ENCODE peak calls at places on chromosomes 4 and X, in five cellular contexts. One of them, this sample, is unnamed.

GRCh38 chr4:61214680-61215079 is 14.6 kb downstream of the ADGRL3 start:
- DNase-seq in adrenal gland: peak; percentile 36
- DNase-seq in upper lobe of left lung: no peak
- DNase-seq in lower leg skin: no peak
- DNase-seq in H54: no peak
- DNase-seq in this sample: no peak

GRCh38 chr4:6332042-6332668 is 62.5 kb downstream of the WFS1 start:
- DNase-seq in H54: peak; percentile 74
- DNase-seq in adrenal gland: peak; percentile 47
- DNase-seq in lower leg skin: no peak
- DNase-seq in upper lobe of left lung: no peak
- DNase-seq in this sample: no peak

GRCh38 chr4:27276322-27277073 is 415.9 kb downstream of the STIM2 start:
- DNase-seq in H54: no peak
- DNase-seq in adrenal gland: no peak
- DNase-seq in upper lobe of left lung: no peak
- DNase-seq in lower leg skin: no peak
- DNase-seq in this sample: no peak

GRCh38 chr4:4685810-4686209 is 144.0 kb upstream of the STX18 start:
- DNase-seq in H54: no peak
- DNase-seq in lower leg skin: no peak
- DNase-seq in upper lobe of left lung: no peak
- DNase-seq in adrenal gland: no peak
- DNase-seq in this sample: no peak

GRCh38 chr4:151689211-151689991 is 71.4 kb downstream of the GATB start:
- DNase-seq in H54: no peak
- DNase-seq in lower leg skin: no peak
- DNase-seq in adrenal gland: no peak
- DNase-seq in upper lobe of left lung: no peak
- DNase-seq in this sample: no peak

GRCh38 chr4:151407466-151408379 is 1.3 kb upstream of the FHIP1A start:
- DNase-seq in upper lobe of left lung: peak; percentile 65
- DNase-seq in H54: no peak
- DNase-seq in lower leg skin: no peak
- DNase-seq in adrenal gland: peak; percentile 34
- DNase-seq in this sample: no peak

GRCh38 chrX:41043950-41044349 is 41.3 kb upstream of the USP9X start:
- DNase-seq in lower leg skin: no peak
- DNase-seq in adrenal gland: no peak
- DNase-seq in H54: no peak
- DNase-seq in upper lobe of left lung: no peak
- DNase-seq in this sample: no peak

GRCh38 chr4:8909548-8909947 is 37.9 kb upstream of the HMX1 start:
- DNase-seq in adrenal gland: no peak
- DNase-seq in upper lobe of left lung: peak; percentile 20
- DNase-seq in H54: no peak
- DNase-seq in lower leg skin: no peak
- DNase-seq in this sample: no peak

GRCh38 chrX:39613508-39613921 is 484.2 kb downstream of the BCOR start:
- DNase-seq in adrenal gland: peak; percentile 34
- DNase-seq in lower leg skin: peak; percentile 86
- DNase-seq in upper lobe of left lung: no peak
- DNase-seq in H54: no peak
- DNase-seq in this sample: peak; percentile 34

GRCh38 chr4:34250562-34250961 is 1993.8 kb downstream of the ARAP2 start:
- DNase-seq in H54: no peak
- DNase-seq in upper lobe of left lung: no peak
- DNase-seq in lower leg skin: no peak
- DNase-seq in adrenal gland: no peak
- DNase-seq in this sample: no peak

GRCh38 chr4:165118256-165118909 is 5.7 kb upstream of the TMEM192 start:
- DNase-seq in adrenal gland: no peak
- DNase-seq in H54: no peak
- DNase-seq in upper lobe of left lung: no peak
- DNase-seq in lower leg skin: no peak
- DNase-seq in this sample: no peak

GRCh38 chr4:6781113-6781512 is 1.4 kb upstream of the KIAA0232 start:
- DNase-seq in H54: no peak
- DNase-seq in adrenal gland: no peak
- DNase-seq in lower leg skin: peak; percentile 80
- DNase-seq in upper lobe of left lung: no peak
- DNase-seq in this sample: no peak

GRCh38 chr4:142035556-142035955 is 399.2 kb downstream of the IL15 start:
- DNase-seq in H54: no peak
- DNase-seq in upper lobe of left lung: no peak
- DNase-seq in lower leg skin: no peak
- DNase-seq in adrenal gland: no peak
- DNase-seq in this sample: no peak

GRCh38 chr4:98659106-98659592 is 738 bp upstream of the TSPAN5 start:
- DNase-seq in H54: no peak
- DNase-seq in lower leg skin: no peak
- DNase-seq in upper lobe of left lung: no peak
- DNase-seq in adrenal gland: no peak
- DNase-seq in this sample: no peak

GRCh38 chr4:98657531-98658286 is 702 bp downstream of the TSPAN5 start:
- DNase-seq in lower leg skin: no peak
- DNase-seq in adrenal gland: no peak
- DNase-seq in upper lobe of left lung: peak; percentile 59
- DNase-seq in H54: peak; percentile 63
- DNase-seq in this sample: no peak

GRCh38 chr4:98659741-98660507 is 1.5 kb upstream of the TSPAN5 start:
- DNase-seq in adrenal gland: no peak
- DNase-seq in upper lobe of left lung: no peak
- DNase-seq in H54: peak; percentile 35
- DNase-seq in lower leg skin: no peak
- DNase-seq in this sample: no peak

GRCh38 chr4:98656443-98656842 is 2.0 kb downstream of the TSPAN5 start:
- DNase-seq in H54: no peak
- DNase-seq in lower leg skin: no peak
- DNase-seq in adrenal gland: no peak
- DNase-seq in upper lobe of left lung: no peak
- DNase-seq in this sample: no peak

DNA sequence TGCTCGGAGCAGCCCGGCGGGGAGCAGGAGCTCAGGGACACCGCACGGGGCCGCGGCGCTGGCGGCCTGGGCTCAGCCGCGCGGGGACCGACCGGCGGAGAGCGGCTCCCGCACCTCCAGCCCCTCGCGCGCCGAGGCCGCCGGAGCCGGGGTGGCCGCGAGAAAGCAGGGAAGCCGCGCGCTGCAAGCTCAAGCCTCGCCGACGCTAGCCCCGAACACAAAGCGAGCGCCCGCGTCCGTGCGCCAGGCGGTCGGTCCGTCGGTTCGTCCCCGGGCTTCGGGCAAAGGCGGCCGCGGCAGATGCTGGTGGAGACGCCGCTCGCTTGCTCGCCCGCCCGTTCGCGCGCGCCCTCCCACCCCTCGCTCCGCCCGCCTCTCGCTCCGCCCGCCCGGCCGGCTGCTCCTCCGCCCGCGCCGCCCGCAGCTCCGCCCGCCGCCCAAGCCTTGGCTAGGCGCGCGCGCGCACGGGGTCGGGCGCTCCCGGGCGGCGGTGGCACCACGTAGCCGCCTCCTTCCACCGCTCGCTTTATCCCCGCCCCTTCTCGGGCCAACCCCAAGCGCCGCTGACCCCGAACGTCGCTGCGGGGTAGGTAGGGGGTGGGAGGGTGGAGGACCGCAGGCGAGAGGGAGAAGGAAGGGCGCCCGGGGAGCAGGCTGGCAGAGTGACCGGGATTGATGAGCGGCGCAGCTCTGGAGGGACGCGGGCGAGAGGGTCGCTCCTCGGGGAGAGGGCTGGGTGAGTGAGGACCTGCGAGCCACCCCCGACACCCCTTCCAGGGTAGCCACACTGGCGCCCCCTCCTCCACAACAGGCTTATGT is at the start of gene TSPAN5:
- DNase-seq in adrenal gland: peak; percentile 49
- DNase-seq in upper lobe of left lung: peak; percentile 88
- DNase-seq in H54: peak; percentile 52
- DNase-seq in lower leg skin: peak; percentile 94
- DNase-seq in this sample: peak; percentile 86
- TF ChIP-seq POLR2A in adrenal gland: no peak
- TF ChIP-seq POLR2A in upper lobe of left lung: peak; percentile 44
- TF ChIP-seq POLR2A in H54: peak; percentile 56
- TF ChIP-seq POLR2A in lower leg skin: no peak
- TF ChIP-seq POLR2A in this sample: no peak

GRCh38 chr4:184265566-184266351 is 48.1 kb upstream of the ENPP6 start:
- DNase-seq in upper lobe of left lung: no peak
- DNase-seq in lower leg skin: peak; percentile 76
- DNase-seq in adrenal gland: no peak
- DNase-seq in H54: peak; percentile 49
- DNase-seq in this sample: no peak

GRCh38 chr4:184267673-184268573 is 50.2 kb upstream of the ENPP6 start:
- DNase-seq in H54: peak; percentile 40
- DNase-seq in adrenal gland: peak; percentile 48
- DNase-seq in upper lobe of left lung: peak; percentile 79
- DNase-seq in lower leg skin: peak; percentile 83
- DNase-seq in this sample: peak; percentile 55

GRCh38 chr4:184269879-184270430 is 52.3 kb upstream of the ENPP6 start:
- DNase-seq in upper lobe of left lung: no peak
- DNase-seq in H54: no peak
- DNase-seq in adrenal gland: no peak
- DNase-seq in lower leg skin: no peak
- DNase-seq in this sample: no peak

GRCh38 chr4:184268574-184269160 is 51.0 kb upstream of the ENPP6 start:
- DNase-seq in adrenal gland: no peak
- DNase-seq in H54: no peak
- DNase-seq in upper lobe of left lung: no peak
- DNase-seq in lower leg skin: no peak
- DNase-seq in this sample: no peak

GRCh38 chr4:184267206-184267608 is 49.5 kb upstream of the ENPP6 start:
- DNase-seq in upper lobe of left lung: no peak
- DNase-seq in lower leg skin: peak; percentile 50
- DNase-seq in adrenal gland: no peak
- DNase-seq in H54: no peak
- DNase-seq in this sample: no peak
- TF ChIP-seq POLR2A in upper lobe of left lung: no peak
- TF ChIP-seq POLR2A in lower leg skin: no peak
- TF ChIP-seq POLR2A in adrenal gland: no peak
- TF ChIP-seq POLR2A in H54: no peak
- TF ChIP-seq POLR2A in this sample: no peak

DNA sequence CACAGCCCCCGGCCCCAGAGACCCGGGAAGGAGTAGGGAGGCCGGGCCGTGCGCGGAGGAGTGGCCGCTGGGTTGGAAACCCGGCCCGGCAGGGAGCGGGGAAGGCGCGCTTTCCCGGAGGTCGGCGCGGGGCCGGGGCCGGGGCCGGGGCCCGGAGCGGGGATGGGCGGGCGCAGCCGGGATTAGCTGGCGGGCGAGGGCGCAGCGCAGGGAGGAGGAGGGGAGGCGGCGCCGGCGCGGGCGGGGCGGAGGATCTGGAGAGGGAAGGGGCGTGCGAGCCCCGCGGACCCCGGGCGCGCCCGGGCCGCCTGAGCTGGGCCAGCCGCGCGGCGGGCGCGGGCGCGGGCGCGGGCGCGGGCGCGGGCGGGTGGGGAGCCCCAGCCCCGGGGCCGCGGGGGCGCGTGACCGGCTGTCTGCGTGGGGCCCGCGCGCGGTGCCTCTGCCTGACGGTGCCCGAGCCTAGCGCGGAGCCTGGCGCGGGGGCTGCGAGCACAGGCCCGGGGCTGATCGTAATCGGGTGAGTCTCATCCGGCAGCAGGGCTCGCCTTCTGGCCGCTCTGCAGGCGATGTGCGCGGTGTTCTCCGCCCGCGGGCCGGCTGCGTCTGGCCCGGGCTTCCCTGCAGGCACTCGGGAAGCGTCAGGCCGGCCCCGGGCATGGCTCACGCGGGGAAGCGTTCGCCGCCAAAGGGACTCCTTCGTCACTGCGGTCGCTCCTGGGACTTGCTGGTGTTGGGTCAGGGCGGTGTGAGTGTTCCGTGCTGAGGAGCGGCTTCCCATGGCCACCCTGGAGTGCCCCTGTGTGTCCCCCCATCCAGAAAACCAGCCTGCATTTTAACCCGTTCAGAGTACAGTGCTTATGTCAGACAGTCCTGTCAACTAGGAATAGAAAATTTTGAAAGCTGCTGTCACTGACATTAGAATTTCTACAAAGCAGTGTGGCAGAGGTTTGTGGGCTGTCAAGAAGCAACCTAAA is 40.4 kb downstream of the FAM149A start:
- DNase-seq in adrenal gland: peak; percentile 72
- DNase-seq in upper lobe of left lung: no peak
- DNase-seq in lower leg skin: peak; percentile 92
- DNase-seq in H54: peak; percentile 41
- DNase-seq in this sample: peak; percentile 71
- TF ChIP-seq POLR2A in adrenal gland: peak; percentile 40
- TF ChIP-seq POLR2A in upper lobe of left lung: no peak
- TF ChIP-seq POLR2A in lower leg skin: no peak
- TF ChIP-seq POLR2A in H54: peak; percentile 7
- TF ChIP-seq POLR2A in this sample: no peak

GRCh38 chr4:71251266-71251665 is 87.6 kb upstream of the SLC4A4 start:
- DNase-seq in upper lobe of left lung: no peak
- DNase-seq in adrenal gland: no peak
- DNase-seq in H54: no peak
- DNase-seq in lower leg skin: no peak
- DNase-seq in this sample: no peak
- TF ChIP-seq POLR2A in upper lobe of left lung: no peak
- TF ChIP-seq POLR2A in adrenal gland: no peak
- TF ChIP-seq POLR2A in H54: no peak
- TF ChIP-seq POLR2A in lower leg skin: no peak
- TF ChIP-seq POLR2A in this sample: no peak

GRCh38 chrX:144819406-144819805 is 427.9 kb upstream of the SPANXN1 start:
- DNase-seq in upper lobe of left lung: no peak
- DNase-seq in lower leg skin: no peak
- DNase-seq in H54: no peak
- DNase-seq in adrenal gland: no peak
- DNase-seq in this sample: no peak
- TF ChIP-seq POLR2A in upper lobe of left lung: no peak
- TF ChIP-seq POLR2A in lower leg skin: no peak
- TF ChIP-seq POLR2A in H54: no peak
- TF ChIP-seq POLR2A in adrenal gland: no peak
- TF ChIP-seq POLR2A in this sample: no peak

GRCh38 chr4:80069837-80070788 is 2.9 kb downstream of the ANTXR2 start:
- DNase-seq in lower leg skin: no peak
- DNase-seq in H54: no peak
- DNase-seq in upper lobe of left lung: no peak
- DNase-seq in adrenal gland: no peak
- DNase-seq in this sample: no peak
- TF ChIP-seq POLR2A in lower leg skin: no peak
- TF ChIP-seq POLR2A in H54: no peak
- TF ChIP-seq POLR2A in upper lobe of left lung: no peak
- TF ChIP-seq POLR2A in adrenal gland: no peak
- TF ChIP-seq POLR2A in this sample: no peak

DNA sequence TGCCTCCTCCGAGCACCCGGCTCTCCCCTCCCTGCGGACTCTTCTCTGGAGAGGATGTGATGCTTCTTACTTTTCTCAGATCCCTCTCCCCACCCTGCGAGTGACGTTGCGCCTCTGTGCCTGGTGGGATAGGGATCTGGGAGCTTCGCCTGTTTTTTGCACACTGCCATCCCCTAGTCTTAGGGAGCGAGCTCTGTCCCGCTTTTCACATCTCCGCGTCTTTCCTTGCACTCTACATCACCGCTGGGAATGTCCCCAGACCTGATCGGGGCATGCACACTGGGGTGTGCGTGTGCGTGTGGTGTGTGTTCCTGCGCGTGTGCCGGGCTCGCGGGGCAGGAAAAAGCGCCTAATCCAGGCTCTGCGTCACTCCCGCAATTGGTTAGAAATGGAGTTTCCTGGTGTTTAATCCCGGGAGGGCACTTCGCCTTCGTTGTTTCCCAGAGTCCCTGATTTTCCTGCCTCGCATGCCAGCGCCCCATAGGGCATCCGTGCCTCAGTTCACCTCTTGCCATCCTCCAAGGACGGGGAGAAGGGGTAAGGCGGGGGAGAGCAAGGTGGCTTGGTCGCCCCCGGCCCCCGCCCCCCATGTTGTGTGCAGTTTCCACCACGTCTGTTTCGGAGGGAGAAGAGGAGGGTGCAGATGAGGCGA is 909 bp upstream of the TBC1D1 start:
- DNase-seq in adrenal gland: no peak
- DNase-seq in H54: no peak
- DNase-seq in lower leg skin: no peak
- DNase-seq in upper lobe of left lung: no peak
- DNase-seq in this sample: peak; percentile 56
- TF ChIP-seq POLR2A in adrenal gland: no peak
- TF ChIP-seq POLR2A in H54: no peak
- TF ChIP-seq POLR2A in lower leg skin: no peak
- TF ChIP-seq POLR2A in upper lobe of left lung: no peak
- TF ChIP-seq POLR2A in this sample: no peak

This sample was measured in heart left ventricle.